ENCODE peak calls at places on chromosome 11, in four cellular contexts. N, F, M and E are unnamed samples.

GRCh38 chr11:131889146-131889577 is 518.7 kb downstream of the NTM start:
- DNase-seq in N (no peak), M (no peak), F (peak), E (no peak)

GRCh38 chr11:131867457-131868257 is 497.2 kb downstream of the NTM start:
- DNase-seq in N (no peak), M (peak), F (peak), E (no peak)

GRCh38 chr11:7098235-7098832 is 9.5 kb downstream of the RBMXL2 start:
- DNase-seq in M (peak), F (peak), N (no peak), E (no peak)

GRCh38 chr11:45209904-45210699 is 63.7 kb downstream of the PRDM11 start:
- DNase-seq in F (no peak), M (peak), N (no peak), E (no peak)

GRCh38 chr11:36469063-36469462 is 41.0 kb downstream of the TRAF6 start:
- DNase-seq in M (no peak), F (no peak), N (peak), E (no peak)

GRCh38 chr11:76237041-76237649 is 30.8 kb upstream of the WNT11 start:
- DNase-seq in N (no peak), F (no peak), M (no peak), E (no peak)

GRCh38 chr11:12664410-12664809 is 9.8 kb upstream of the TEAD1 start:
- DNase-seq in M (no peak), F (no peak), N (no peak), E (no peak)

GRCh38 chr11:66230171-66230570 is 38.3 kb upstream of the RAB1B start:
- DNase-seq in N (no peak), M (peak), F (no peak), E (no peak)

GRCh38 chr11:124200671-124201070 is 17.5 kb downstream of the OR10D3 start:
- DNase-seq in M (no peak), N (no peak), F (no peak), E (no peak)

GRCh38 chr11:121762820-121763219 is 310.1 kb upstream of the SORL1-AS1 start:
- DNase-seq in N (no peak), F (no peak), M (no peak), E (no peak)

GRCh38 chr11:121132211-121132976 is 31.4 kb downstream of the TECTA start:
- DNase-seq in N (no peak), M (no peak), F (no peak), E (no peak)

GRCh38 chr11:19886498-19886897 is 173.9 kb downstream of the NAV2 start:
- DNase-seq in F (no peak), M (no peak), N (no peak), E (no peak)

GRCh38 chr11:73496134-73496533 is 101.8 kb downstream of the FAM168A start:
- DNase-seq in N (no peak), F (no peak), M (no peak), E (no peak)

GRCh38 chr11:74680703-74681531 is 50.3 kb downstream of the CHRDL2 start:
- DNase-seq in M (peak), F (no peak), N (no peak), E (no peak)

GRCh38 chr11:88454881-88455280 is 117.3 kb upstream of the CTSC start:
- DNase-seq in F (peak), M (no peak), N (no peak), E (no peak)

GRCh38 chr11:862704-863388 is 20.2 kb downstream of the TSPAN4 start:
- DNase-seq in M (no peak), F (no peak), N (no peak), E (no peak)

GRCh38 chr11:47467372-47467771 is 18.4 kb upstream of the RAPSN start:
- DNase-seq in F (no peak), N (no peak), M (peak), E (no peak)

GRCh38 chr11:22671751-22672150 is 5.3 kb downstream of the GAS2 start:
- DNase-seq in N (no peak), M (no peak), F (no peak), E (no peak)

GRCh38 chr11:32118025-32118974 is 27.4 kb downstream of the RCN1 start:
- DNase-seq in F (peak), M (peak), N (no peak), E (no peak)

GRCh38 chr11:128239224-128239790 is 348.1 kb downstream of the ETS1 start:
- DNase-seq in M (no peak), F (no peak), N (no peak), E (no peak)

GRCh38 chr11:86746509-86746908 is 53.8 kb upstream of the PRSS23 start:
- DNase-seq in F (no peak), M (no peak), N (no peak), E (no peak)

GRCh38 chr11:132050577-132051180 is 680.3 kb downstream of the NTM start:
- DNase-seq in N (no peak), F (no peak), M (no peak), E (no peak)

GRCh38 chr11:43359432-43359818 is 705 bp downstream of the TTC17 start:
- DNase-seq in F (peak), M (peak), N (no peak), E (no peak)

GRCh38 chr11:120645639-120646038 is 134.1 kb downstream of the GRIK4 start:
- DNase-seq in F (no peak), N (no peak), M (no peak), E (no peak)